ENCODE peak calls at places on chromosome 13, in five cellular contexts. N is GM12892, U is K562, Y is GM12878, G is H1. C is an unnamed sample.

GRCh38 chr13:55160911-55161310 is 1979.8 kb upstream of the PRR20A start:
- DNase-seq in N (no peak), U (no peak), Y (no peak), G (no peak), C (no peak)

GRCh38 chr13:89628567-89628966 is 1718.9 kb upstream of the MIR17HG start:
- DNase-seq in U (no peak), N (no peak), Y (no peak), G (no peak), C (no peak)

GRCh38 chr13:87677334-87678234 is 6.4 kb downstream of the SLITRK5 start:
- DNase-seq in G (no peak), N (no peak), Y (no peak), U (no peak), C (no peak)

GRCh38 chr13:20294497-20294896 is 62.4 kb upstream of the GJB6 start:
- DNase-seq in U (no peak), N (no peak), Y (no peak), G (no peak), C (no peak)

GRCh38 chr13:103859952-103860351 is 793.7 kb upstream of the SLC10A2 start:
- DNase-seq in G (no peak), U (no peak), Y (no peak), N (no peak), C (no peak)

GRCh38 chr13:110012102-110012739 is 225.8 kb upstream of the IRS2 start:
- DNase-seq in U (no peak), G (no peak), N (no peak), Y (no peak), C (no peak)

GRCh38 chr13:38430761-38431160 is 81.1 kb downstream of the UFM1 start:
- DNase-seq in N (no peak), G (no peak), Y (no peak), U (no peak), C (no peak)

GRCh38 chr13:85935868-85936467 is 136.7 kb upstream of the SLITRK6 start:
- DNase-seq in U (no peak), N (no peak), G (no peak), Y (no peak), C (no peak)

GRCh38 chr13:113920606-113921306 is 53.1 kb downstream of the C13orf46 start:
- DNase-seq in Y (no peak), G (no peak), N (no peak), U (no peak), C (no peak)

GRCh38 chr13:112877976-112878955 is 90.7 kb upstream of the MCF2L start:
- DNase-seq in N (no peak), G (no peak), Y (no peak), U (no peak), C (no peak)

GRCh38 chr13:49450105-49450819 is 6.2 kb downstream of the SETDB2 start:
- DNase-seq in G (no peak), N (no peak), U (no peak), Y (no peak), C (no peak)

DNA sequence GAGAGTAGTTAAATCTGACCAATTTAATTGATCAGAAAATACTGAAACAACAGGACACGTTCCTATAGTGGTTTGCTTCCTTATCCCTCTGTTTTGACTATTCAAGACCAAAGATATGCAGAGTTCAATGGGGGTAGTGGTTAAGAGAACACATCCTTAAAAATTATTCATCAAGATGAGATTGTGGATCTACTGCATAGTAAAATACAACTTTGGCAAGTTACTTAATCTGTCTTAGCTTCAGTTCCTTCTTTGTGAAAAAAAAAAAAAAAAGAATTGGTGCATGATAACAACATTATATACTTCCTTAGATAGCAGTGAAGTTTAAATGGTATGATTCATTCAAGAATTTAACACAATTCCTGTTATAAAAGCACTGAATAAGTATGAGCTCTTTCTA is 552.1 kb downstream of the DCT start:
- DNase-seq in U (no peak), N (no peak), Y (no peak), G (no peak), C (no peak)
- TF ChIP-seq TAF1 in U (no peak), N (no peak), Y (no peak), G (no peak), C (no peak)

DNA sequence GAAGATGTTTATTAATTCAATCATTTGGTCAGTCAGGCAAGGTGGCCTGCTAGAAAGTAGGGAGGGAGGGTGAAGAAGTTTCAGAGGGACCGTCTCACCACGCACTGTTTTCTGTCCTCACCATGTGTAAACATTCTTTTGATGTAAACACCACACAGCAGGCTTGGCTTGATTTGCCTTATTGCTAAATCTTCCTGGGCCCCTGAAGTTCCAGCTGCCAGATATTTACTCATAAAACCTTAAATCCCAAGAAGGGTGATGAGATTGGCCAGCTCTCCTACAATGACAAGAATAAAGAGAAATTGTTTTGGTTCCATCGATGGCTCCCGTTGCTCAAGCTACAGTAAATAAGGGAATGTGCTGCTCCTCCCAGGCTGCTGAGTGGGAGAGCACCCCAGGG is 198.2 kb upstream of the TMTC4 start:
- DNase-seq in G (no peak), U (no peak), Y (no peak), N (no peak), C (no peak)
- TF ChIP-seq TAF1 in G (no peak), U (no peak), Y (no peak), N (no peak), C (no peak)

GRCh38 chr13:95862401-95862800 is 185.5 kb downstream of the DNAJC3 start:
- DNase-seq in N (no peak), G (no peak), Y (no peak), U (no peak), C (no peak)

DNA sequence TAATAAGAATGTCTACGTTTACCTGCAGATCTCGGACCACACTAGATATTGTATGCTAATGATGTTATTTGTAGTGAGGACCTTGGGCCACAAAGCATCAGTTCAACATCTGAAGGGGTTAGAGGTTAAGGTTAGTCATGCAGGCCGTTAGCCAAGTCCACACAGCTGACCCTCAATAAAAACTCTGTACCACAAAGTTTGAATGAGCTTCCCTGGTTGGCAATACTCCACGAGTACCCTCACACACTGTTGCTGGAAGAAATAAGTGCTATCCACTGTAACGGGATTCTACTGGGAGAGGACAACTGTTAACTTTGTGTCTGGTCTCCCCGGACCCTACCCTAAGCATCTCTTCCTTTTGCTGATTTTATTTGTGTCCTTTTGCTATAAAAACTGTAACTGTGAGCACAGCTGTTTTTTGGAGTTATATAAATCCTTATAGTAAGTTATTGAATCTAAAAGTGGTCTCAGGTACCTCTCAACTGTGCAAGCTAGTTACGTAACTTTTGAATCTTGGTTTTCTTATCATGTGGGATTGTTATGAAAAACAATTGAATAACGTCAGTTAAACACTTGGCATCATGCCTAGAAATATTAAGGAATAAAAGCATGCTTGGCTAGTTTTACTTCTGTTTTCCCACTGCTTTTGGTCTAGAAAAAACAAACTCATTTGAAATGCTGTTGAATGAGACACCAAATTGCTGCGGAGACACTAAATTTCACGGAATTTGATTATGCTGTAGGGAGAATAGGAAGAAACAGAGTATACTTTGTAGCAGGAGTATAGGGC is 181.5 kb downstream of the DNAJC3 start:
- DNase-seq in U (no peak), Y (no peak), G (no peak), N (no peak), C (no peak)
- TF ChIP-seq TAF1 in U (no peak), Y (no peak), G (no peak), N (no peak), C (no peak)

GRCh38 chr13:45737571-45738002 is 35.5 kb downstream of the CBY2 start:
- DNase-seq in N (no peak), U (peak; percentile 44), G (no peak), Y (no peak), C (peak; percentile 30)
- TF ChIP-seq TAF1 in N (no peak), U (no peak), G (no peak), Y (no peak), C (no peak)

DNA sequence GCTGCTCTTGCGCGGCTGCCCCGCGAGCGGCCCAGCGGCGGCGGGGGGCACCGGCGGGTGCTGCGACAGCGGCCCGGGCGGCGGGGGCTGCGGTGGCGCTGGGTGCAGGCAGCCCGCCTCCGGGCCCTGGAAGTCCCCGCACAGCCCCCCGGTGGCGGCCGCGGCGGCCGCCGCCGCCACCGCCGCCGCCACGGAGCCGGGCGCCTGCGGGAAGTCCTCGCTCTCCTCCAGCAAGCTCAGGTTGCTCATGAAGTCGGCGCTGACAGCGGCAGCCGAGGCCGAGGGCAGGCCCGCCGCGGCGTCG is 735 bp downstream of the FOXO1 start:
- DNase-seq in Y (no peak), G (no peak), N (no peak), U (peak; percentile 19), C (peak; percentile 32)
- TF ChIP-seq TAF1 in Y (no peak), G (no peak), N (no peak), U (no peak), C (no peak)

GRCh38 chr13:95121516-95121915 is 179.7 kb downstream of the ABCC4 start:
- DNase-seq in G (no peak), N (no peak), U (no peak), Y (no peak), C (no peak)

GRCh38 chr13:95122063-95122462 is 179.2 kb downstream of the ABCC4 start:
- DNase-seq in G (no peak), U (no peak), N (no peak), Y (no peak), C (no peak)

GRCh38 chr13:95128045-95128643 is 173.1 kb downstream of the ABCC4 start:
- DNase-seq in Y (no peak), N (no peak), U (no peak), G (no peak), C (no peak)

GRCh38 chr13:95123726-95124125 is 177.5 kb downstream of the ABCC4 start:
- DNase-seq in Y (no peak), G (no peak), N (no peak), U (no peak), C (no peak)

GRCh38 chr13:95124959-95125358 is 176.3 kb downstream of the ABCC4 start:
- DNase-seq in Y (no peak), N (no peak), U (no peak), G (no peak), C (no peak)
- TF ChIP-seq TAF1 in Y (no peak), N (no peak), U (no peak), G (no peak), C (no peak)

DNA sequence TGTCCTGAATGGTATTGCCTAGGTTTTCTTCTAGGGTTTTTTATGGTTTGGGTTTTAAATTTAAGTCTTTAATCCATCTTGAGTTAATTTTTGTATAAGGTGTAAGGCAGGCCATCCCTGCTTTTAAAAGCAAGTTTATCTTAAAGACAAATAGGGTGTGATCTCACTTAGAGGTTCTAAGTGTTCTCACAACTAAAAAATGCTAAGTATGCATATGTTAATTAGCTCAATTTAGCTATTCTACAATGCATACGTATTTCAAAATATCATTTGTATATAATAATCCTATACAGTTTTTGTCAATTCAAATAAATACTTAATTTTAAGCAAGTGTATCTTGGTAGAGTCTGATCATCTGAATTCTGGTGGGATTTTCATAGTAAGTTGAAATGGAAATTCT is 50.4 kb downstream of the MBNL2 start:
- DNase-seq in G (no peak), U (no peak), Y (no peak), N (no peak), C (no peak)
- TF ChIP-seq TAF1 in G (no peak), U (no peak), Y (no peak), N (no peak), C (no peak)

DNA sequence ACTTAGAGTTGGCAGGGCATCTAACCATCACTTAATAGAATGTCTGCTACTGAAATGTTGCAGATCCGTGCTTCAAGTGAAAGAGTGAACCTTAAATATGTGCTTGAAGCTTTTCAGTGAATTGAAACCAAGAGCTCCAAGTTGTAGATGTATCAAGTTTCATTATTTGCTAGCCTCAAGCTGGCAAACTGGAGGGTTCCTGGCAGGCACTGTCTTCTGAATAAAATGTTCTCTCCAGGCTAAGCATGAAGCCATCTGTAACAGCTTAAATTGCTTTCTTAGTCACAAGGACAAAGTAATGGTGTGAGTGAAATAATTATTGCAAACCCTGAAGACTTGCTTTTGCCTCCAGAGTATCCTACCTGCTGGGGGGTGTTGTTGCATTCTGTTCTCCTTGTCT is 415.0 kb upstream of the SPRY2 start:
- DNase-seq in N (no peak), G (no peak), U (no peak), Y (no peak), C (no peak)
- TF ChIP-seq TAF1 in N (no peak), G (no peak), U (no peak), Y (no peak), C (no peak)